ENCODE peak calls at places on chromosomes 3 and 15, in eight cellular contexts. One of them, this sample, is unnamed. For H3K4me1, the result is how much of the 10 kb centered on the place peaks cover.

GRCh38 chr3:52393131-52393807 is 51.6 kb downstream of the SEMA3G start:
- DNase-seq in heart left ventricle: no peak
- DNase-seq in ovary: no peak
- DNase-seq in mesenchymal stem cell: no peak
- DNase-seq in A549: no peak
- DNase-seq in uterus: no peak
- DNase-seq in Caco-2: no peak
- DNase-seq in mucosa of descending colon: peak
- DNase-seq in this sample: no peak

GRCh38 chr3:87197531-87197930 is 29.6 kb upstream of the CHMP2B start:
- DNase-seq in heart left ventricle: no peak
- DNase-seq in ovary: no peak
- DNase-seq in mesenchymal stem cell: no peak
- DNase-seq in A549: no peak
- DNase-seq in uterus: no peak
- DNase-seq in Caco-2: no peak
- DNase-seq in mucosa of descending colon: no peak
- DNase-seq in this sample: no peak

GRCh38 chr15:101052031-101052620 is 133.0 kb downstream of the LRRK1 start:
- DNase-seq in heart left ventricle: no peak
- DNase-seq in ovary: no peak
- DNase-seq in mesenchymal stem cell: no peak
- DNase-seq in A549: no peak
- DNase-seq in uterus: no peak
- DNase-seq in Caco-2: no peak
- DNase-seq in mucosa of descending colon: no peak
- DNase-seq in this sample: peak

GRCh38 chr3:178631950-178632349 is 95.7 kb downstream of the KCNMB2 start:
- DNase-seq in heart left ventricle: no peak
- DNase-seq in ovary: no peak
- DNase-seq in mesenchymal stem cell: no peak
- DNase-seq in A549: no peak
- DNase-seq in uterus: no peak
- DNase-seq in Caco-2: no peak
- DNase-seq in mucosa of descending colon: no peak
- DNase-seq in this sample: no peak

GRCh38 chr3:107555359-107555758 is 32.6 kb downstream of the BBX start:
- DNase-seq in heart left ventricle: no peak
- DNase-seq in ovary: no peak
- DNase-seq in mesenchymal stem cell: no peak
- DNase-seq in A549: no peak
- DNase-seq in uterus: no peak
- DNase-seq in Caco-2: no peak
- DNase-seq in mucosa of descending colon: no peak
- DNase-seq in this sample: no peak

GRCh38 chr3:30477149-30477921 is 129.1 kb upstream of the TGFBR2 start:
- DNase-seq in heart left ventricle: no peak
- DNase-seq in ovary: no peak
- DNase-seq in mesenchymal stem cell: no peak
- DNase-seq in A549: no peak
- DNase-seq in uterus: no peak
- DNase-seq in Caco-2: no peak
- DNase-seq in mucosa of descending colon: no peak
- DNase-seq in this sample: no peak

GRCh38 chr3:44301746-44302145 is 36.8 kb upstream of the TCAIM start:
- DNase-seq in heart left ventricle: no peak
- DNase-seq in ovary: no peak
- DNase-seq in mesenchymal stem cell: no peak
- DNase-seq in A549: no peak
- DNase-seq in uterus: no peak
- DNase-seq in Caco-2: no peak
- DNase-seq in mucosa of descending colon: no peak
- DNase-seq in this sample: no peak

GRCh38 chr3:46461971-46462910 is 2.5 kb downstream of the LTF start:
- DNase-seq in heart left ventricle: no peak
- DNase-seq in ovary: peak
- DNase-seq in mesenchymal stem cell: peak
- DNase-seq in A549: no peak
- DNase-seq in uterus: no peak
- DNase-seq in Caco-2: no peak
- DNase-seq in mucosa of descending colon: no peak
- DNase-seq in this sample: peak

GRCh38 chr15:75920079-75920478 is 16.4 kb downstream of the FBXO22 start:
- DNase-seq in heart left ventricle: no peak
- DNase-seq in ovary: no peak
- DNase-seq in mesenchymal stem cell: no peak
- DNase-seq in A549: no peak
- DNase-seq in uterus: no peak
- DNase-seq in Caco-2: no peak
- DNase-seq in mucosa of descending colon: no peak
- DNase-seq in this sample: no peak

GRCh38 chr3:66342717-66343373 is 122.0 kb downstream of the SLC25A26 start:
- DNase-seq in heart left ventricle: no peak
- DNase-seq in ovary: no peak
- DNase-seq in mesenchymal stem cell: no peak
- DNase-seq in A549: no peak
- DNase-seq in uterus: no peak
- DNase-seq in Caco-2: no peak
- DNase-seq in mucosa of descending colon: no peak
- DNase-seq in this sample: no peak

GRCh38 chr3:47404955-47405790 is 24.4 kb downstream of the PTPN23 start:
- DNase-seq in heart left ventricle: no peak
- DNase-seq in ovary: peak
- DNase-seq in mesenchymal stem cell: no peak
- DNase-seq in A549: no peak
- DNase-seq in uterus: no peak
- DNase-seq in Caco-2: no peak
- DNase-seq in mucosa of descending colon: peak
- DNase-seq in this sample: no peak

GRCh38 chr15:64024172-64025050 is 21.9 kb downstream of the DAPK2 start:
- DNase-seq in heart left ventricle: no peak
- DNase-seq in ovary: no peak
- DNase-seq in mesenchymal stem cell: no peak
- DNase-seq in A549: no peak
- DNase-seq in uterus: no peak
- DNase-seq in Caco-2: no peak
- DNase-seq in mucosa of descending colon: no peak
- DNase-seq in this sample: no peak

GRCh38 chr3:12959395-12959794 is 113.8 kb downstream of the IQSEC1 start:
- DNase-seq in heart left ventricle: no peak
- DNase-seq in ovary: no peak
- DNase-seq in mesenchymal stem cell: no peak
- DNase-seq in A549: no peak
- DNase-seq in uterus: no peak
- DNase-seq in Caco-2: no peak
- DNase-seq in mucosa of descending colon: no peak
- DNase-seq in this sample: no peak

GRCh38 chr3:12961007-12961725 is 112.1 kb downstream of the IQSEC1 start:
- DNase-seq in heart left ventricle: no peak
- DNase-seq in ovary: no peak
- DNase-seq in mesenchymal stem cell: peak
- DNase-seq in A549: no peak
- DNase-seq in uterus: no peak
- DNase-seq in Caco-2: no peak
- DNase-seq in mucosa of descending colon: no peak
- DNase-seq in this sample: no peak

GRCh38 chr3:12960497-12960896 is 112.7 kb downstream of the IQSEC1 start:
- DNase-seq in heart left ventricle: no peak
- DNase-seq in ovary: no peak
- DNase-seq in mesenchymal stem cell: no peak
- DNase-seq in A549: no peak
- DNase-seq in uterus: no peak
- DNase-seq in Caco-2: no peak
- DNase-seq in mucosa of descending colon: no peak
- DNase-seq in this sample: no peak

GRCh38 chr3:12961726-12962036 is 111.5 kb downstream of the IQSEC1 start:
- DNase-seq in heart left ventricle: no peak
- DNase-seq in ovary: no peak
- DNase-seq in mesenchymal stem cell: no peak
- DNase-seq in A549: no peak
- DNase-seq in uterus: no peak
- DNase-seq in Caco-2: no peak
- DNase-seq in mucosa of descending colon: no peak
- DNase-seq in this sample: no peak

DNA sequence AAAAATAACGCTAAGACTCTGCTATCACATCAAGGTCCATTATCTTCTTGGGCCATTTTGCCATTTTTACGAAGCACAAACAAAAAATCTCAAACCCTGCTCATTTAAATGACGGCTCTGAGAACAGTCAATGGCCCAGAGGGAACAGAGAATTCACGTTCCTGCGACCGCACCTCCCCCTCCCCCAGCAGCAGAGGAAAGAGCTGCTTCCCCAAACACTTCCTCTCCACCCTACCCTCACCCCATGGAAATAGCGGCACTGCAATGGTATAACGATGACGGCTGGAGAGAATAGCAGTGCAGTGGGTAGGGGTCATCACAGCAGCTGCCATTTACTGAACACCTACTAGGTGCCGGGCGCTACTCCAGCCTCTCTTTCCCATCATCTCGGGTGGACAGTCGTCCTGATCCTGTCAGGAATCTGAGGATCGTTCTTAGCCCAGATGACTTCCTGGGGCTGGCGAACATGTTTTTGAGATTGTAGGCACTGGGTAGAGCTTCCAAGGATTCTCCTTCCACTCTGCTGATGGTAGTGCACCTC is 113.3 kb downstream of the IQSEC1 start:
- DNase-seq in heart left ventricle: no peak
- DNase-seq in ovary: no peak
- DNase-seq in mesenchymal stem cell: no peak
- DNase-seq in A549: no peak
- DNase-seq in uterus: no peak
- DNase-seq in Caco-2: no peak
- DNase-seq in mucosa of descending colon: no peak
- DNase-seq in this sample: no peak
- H3K4me1 ChIP-seq in heart left ventricle: half or more
- H3K4me1 ChIP-seq in ovary: half or more
- H3K4me1 ChIP-seq in mesenchymal stem cell: under half
- H3K4me1 ChIP-seq in A549: under half
- H3K4me1 ChIP-seq in uterus: under half
- H3K4me1 ChIP-seq in Caco-2: under half
- H3K4me1 ChIP-seq in mucosa of descending colon: under half
- H3K4me1 ChIP-seq in this sample: half or more

GRCh38 chr15:58297639-58298038 is 134.2 kb upstream of the LIPC start:
- DNase-seq in heart left ventricle: no peak
- DNase-seq in ovary: no peak
- DNase-seq in mesenchymal stem cell: no peak
- DNase-seq in A549: no peak
- DNase-seq in uterus: no peak
- DNase-seq in Caco-2: no peak
- DNase-seq in mucosa of descending colon: no peak
- DNase-seq in this sample: no peak
- H3K4me1 ChIP-seq in heart left ventricle: under half
- H3K4me1 ChIP-seq in ovary: under half
- H3K4me1 ChIP-seq in mesenchymal stem cell: under half
- H3K4me1 ChIP-seq in A549: under half
- H3K4me1 ChIP-seq in uterus: under half
- H3K4me1 ChIP-seq in Caco-2: under half
- H3K4me1 ChIP-seq in mucosa of descending colon: under half
- H3K4me1 ChIP-seq in this sample: under half

GRCh38 chr15:81001180-81002003 is 669 bp downstream of the TLNRD1 start:
- DNase-seq in heart left ventricle: peak
- DNase-seq in ovary: peak
- DNase-seq in mesenchymal stem cell: peak
- DNase-seq in A549: peak
- DNase-seq in uterus: peak
- DNase-seq in Caco-2: peak
- DNase-seq in mucosa of descending colon: peak
- DNase-seq in this sample: no peak
- H3K4me1 ChIP-seq in heart left ventricle: under half
- H3K4me1 ChIP-seq in ovary: under half
- H3K4me1 ChIP-seq in mesenchymal stem cell: under half
- H3K4me1 ChIP-seq in A549: under half
- H3K4me1 ChIP-seq in uterus: under half
- H3K4me1 ChIP-seq in Caco-2: under half
- H3K4me1 ChIP-seq in mucosa of descending colon: under half
- H3K4me1 ChIP-seq in this sample: half or more

GRCh38 chr3:97969541-97969940 is 2.7 kb downstream of the RIOX2 start:
- DNase-seq in heart left ventricle: no peak
- DNase-seq in ovary: no peak
- DNase-seq in mesenchymal stem cell: no peak
- DNase-seq in A549: no peak
- DNase-seq in uterus: no peak
- DNase-seq in Caco-2: no peak
- DNase-seq in mucosa of descending colon: no peak
- DNase-seq in this sample: no peak

GRCh38 chr3:97970131-97970530 is 2.1 kb downstream of the RIOX2 start:
- DNase-seq in heart left ventricle: no peak
- DNase-seq in ovary: no peak
- DNase-seq in mesenchymal stem cell: no peak
- DNase-seq in A549: no peak
- DNase-seq in uterus: no peak
- DNase-seq in Caco-2: no peak
- DNase-seq in mucosa of descending colon: no peak
- DNase-seq in this sample: no peak

GRCh38 chr3:97970929-97971460 is 1.2 kb downstream of the RIOX2 start:
- DNase-seq in heart left ventricle: no peak
- DNase-seq in ovary: no peak
- DNase-seq in mesenchymal stem cell: no peak
- DNase-seq in A549: no peak
- DNase-seq in uterus: no peak
- DNase-seq in Caco-2: no peak
- DNase-seq in mucosa of descending colon: no peak
- DNase-seq in this sample: no peak

GRCh38 chr3:97972976-97973375 is 745 bp upstream of the RIOX2 start:
- DNase-seq in heart left ventricle: no peak
- DNase-seq in ovary: no peak
- DNase-seq in mesenchymal stem cell: no peak
- DNase-seq in A549: no peak
- DNase-seq in uterus: no peak
- DNase-seq in Caco-2: no peak
- DNase-seq in mucosa of descending colon: no peak
- DNase-seq in this sample: no peak

DNA sequence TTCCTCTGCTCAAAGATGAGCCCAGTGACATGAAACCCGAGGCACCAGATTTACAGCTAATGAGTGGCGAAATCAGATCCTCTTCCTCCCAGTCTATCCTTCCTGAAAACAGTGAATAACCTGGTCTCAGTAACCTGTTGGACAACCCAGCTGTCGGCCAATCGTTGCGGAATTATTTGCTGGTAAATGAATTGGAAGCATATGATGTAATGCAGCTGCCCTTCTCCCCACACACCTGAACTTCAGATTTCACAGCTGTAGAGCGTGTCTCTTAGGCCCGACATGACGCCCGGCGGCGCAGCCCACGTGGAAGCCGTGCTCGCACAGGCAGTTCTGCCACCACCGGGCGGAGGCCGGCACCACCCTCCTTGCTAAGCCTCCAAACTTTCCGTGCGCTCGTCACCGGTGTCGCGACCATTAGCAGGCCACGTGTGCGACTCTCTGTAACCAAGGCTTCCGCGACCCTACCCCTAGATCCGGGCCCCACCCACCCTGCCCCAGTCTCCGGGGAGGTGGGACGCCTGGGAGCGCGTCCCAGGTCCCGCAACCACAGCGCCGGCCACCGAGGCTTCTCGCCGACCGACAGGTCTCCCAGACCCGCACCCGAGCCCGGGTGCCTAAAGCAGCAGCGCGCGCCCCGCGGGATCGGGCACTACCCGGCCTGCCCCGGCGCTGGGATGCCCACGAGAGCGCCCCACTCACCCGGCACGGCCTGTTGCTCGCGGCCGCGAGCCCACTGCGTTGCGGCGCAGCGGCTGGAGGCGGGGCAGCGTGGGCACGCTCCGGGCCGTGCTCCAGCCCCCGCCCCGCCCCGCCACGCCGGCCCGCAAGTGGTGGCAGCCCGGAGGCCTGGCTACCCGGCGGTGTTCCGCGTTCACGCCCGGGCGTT is at the start of gene RIOX2:
- DNase-seq in heart left ventricle: peak
- DNase-seq in ovary: peak
- DNase-seq in mesenchymal stem cell: peak
- DNase-seq in A549: peak
- DNase-seq in uterus: peak
- DNase-seq in Caco-2: peak
- DNase-seq in mucosa of descending colon: peak
- DNase-seq in this sample: no peak
- H3K4me1 ChIP-seq in heart left ventricle: under half
- H3K4me1 ChIP-seq in ovary: under half
- H3K4me1 ChIP-seq in mesenchymal stem cell: under half
- H3K4me1 ChIP-seq in A549: under half
- H3K4me1 ChIP-seq in uterus: under half
- H3K4me1 ChIP-seq in Caco-2: under half
- H3K4me1 ChIP-seq in mucosa of descending colon: under half
- H3K4me1 ChIP-seq in this sample: under half